ENCODE peak calls at places on chromosome 9, in six cellular contexts. One of them, this sample, is unnamed.

GRCh38 chr9:86822414-86822813 is 124.9 kb downstream of the GAS1 start:
- DNase-seq in mammary epithelial cell: no peak
- DNase-seq in lower leg skin: no peak
- DNase-seq in kidney epithelial cell: no peak
- DNase-seq in heart right ventricle: no peak
- DNase-seq in OCI-LY7: no peak
- DNase-seq in this sample: no peak

GRCh38 chr9:124624735-124624992 is 117.5 kb upstream of the NR5A1 start:
- DNase-seq in heart right ventricle: no peak
- DNase-seq in OCI-LY7: no peak
- DNase-seq in lower leg skin: no peak
- DNase-seq in mammary epithelial cell: no peak
- DNase-seq in kidney epithelial cell: no peak
- DNase-seq in this sample: no peak

GRCh38 chr9:70101265-70101664 is 57.6 kb downstream of the MAMDC2 start:
- DNase-seq in OCI-LY7: no peak
- DNase-seq in heart right ventricle: no peak
- DNase-seq in mammary epithelial cell: peak
- DNase-seq in kidney epithelial cell: no peak
- DNase-seq in lower leg skin: no peak
- DNase-seq in this sample: no peak

GRCh38 chr9:77843088-77843985 is 188.3 kb downstream of the GNAQ start:
- DNase-seq in kidney epithelial cell: no peak
- DNase-seq in lower leg skin: no peak
- DNase-seq in heart right ventricle: no peak
- DNase-seq in mammary epithelial cell: no peak
- DNase-seq in OCI-LY7: no peak
- DNase-seq in this sample: no peak

GRCh38 chr9:530681-531080 is 310.8 kb upstream of the DMRT1 start:
- DNase-seq in OCI-LY7: no peak
- DNase-seq in mammary epithelial cell: peak
- DNase-seq in lower leg skin: no peak
- DNase-seq in heart right ventricle: peak
- DNase-seq in kidney epithelial cell: peak
- DNase-seq in this sample: no peak

GRCh38 chr9:135149876-135150275 is 62.4 kb downstream of the OLFM1 start:
- DNase-seq in kidney epithelial cell: no peak
- DNase-seq in OCI-LY7: no peak
- DNase-seq in mammary epithelial cell: no peak
- DNase-seq in heart right ventricle: no peak
- DNase-seq in lower leg skin: no peak
- DNase-seq in this sample: no peak

GRCh38 chr9:136254381-136255165 is 9.0 kb upstream of the QSOX2 start:
- DNase-seq in kidney epithelial cell: no peak
- DNase-seq in heart right ventricle: peak
- DNase-seq in OCI-LY7: no peak
- DNase-seq in mammary epithelial cell: no peak
- DNase-seq in lower leg skin: no peak
- DNase-seq in this sample: no peak

GRCh38 chr9:38687389-38687842 is 32.5 kb downstream of the FAM240B start:
- DNase-seq in heart right ventricle: peak
- DNase-seq in kidney epithelial cell: peak
- DNase-seq in OCI-LY7: no peak
- DNase-seq in mammary epithelial cell: peak
- DNase-seq in lower leg skin: peak
- DNase-seq in this sample: no peak

GRCh38 chr9:136092353-136092650 is 2.8 kb downstream of the NACC2 start:
- DNase-seq in lower leg skin: no peak
- DNase-seq in OCI-LY7: no peak
- DNase-seq in kidney epithelial cell: no peak
- DNase-seq in heart right ventricle: no peak
- DNase-seq in mammary epithelial cell: no peak
- DNase-seq in this sample: no peak

GRCh38 chr9:130556396-130557076 is 22.8 kb upstream of the FUBP3 start:
- DNase-seq in kidney epithelial cell: no peak
- DNase-seq in mammary epithelial cell: no peak
- DNase-seq in OCI-LY7: no peak
- DNase-seq in lower leg skin: no peak
- DNase-seq in heart right ventricle: no peak
- DNase-seq in this sample: no peak

GRCh38 chr9:130368631-130369103 is 76.1 kb upstream of the ASS1 start:
- DNase-seq in kidney epithelial cell: peak
- DNase-seq in mammary epithelial cell: peak
- DNase-seq in lower leg skin: no peak
- DNase-seq in OCI-LY7: peak
- DNase-seq in heart right ventricle: no peak
- DNase-seq in this sample: no peak

GRCh38 chr9:99811598-99812383 is 9.9 kb upstream of the NR4A3 start:
- DNase-seq in lower leg skin: no peak
- DNase-seq in mammary epithelial cell: no peak
- DNase-seq in heart right ventricle: no peak
- DNase-seq in kidney epithelial cell: no peak
- DNase-seq in OCI-LY7: no peak
- DNase-seq in this sample: no peak

GRCh38 chr9:136002886-136003285 is 41.7 kb upstream of the UBAC1 start:
- DNase-seq in heart right ventricle: peak
- DNase-seq in OCI-LY7: no peak
- DNase-seq in mammary epithelial cell: no peak
- DNase-seq in kidney epithelial cell: no peak
- DNase-seq in lower leg skin: no peak
- DNase-seq in this sample: no peak

GRCh38 chr9:21549251-21549765 is 67.2 kb upstream of the IFNE start:
- DNase-seq in kidney epithelial cell: peak
- DNase-seq in OCI-LY7: no peak
- DNase-seq in lower leg skin: no peak
- DNase-seq in mammary epithelial cell: peak
- DNase-seq in heart right ventricle: no peak
- DNase-seq in this sample: no peak

GRCh38 chr9:94726495-94727191 is at the start of gene AOPEP:
- DNase-seq in mammary epithelial cell: peak
- DNase-seq in heart right ventricle: peak
- DNase-seq in lower leg skin: peak
- DNase-seq in OCI-LY7: peak
- DNase-seq in kidney epithelial cell: peak
- DNase-seq in this sample: peak

GRCh38 chr9:95211028-95211427 is 106.5 kb downstream of the FANCC start:
- DNase-seq in kidney epithelial cell: no peak
- DNase-seq in OCI-LY7: no peak
- DNase-seq in mammary epithelial cell: no peak
- DNase-seq in lower leg skin: no peak
- DNase-seq in heart right ventricle: no peak
- DNase-seq in this sample: no peak

GRCh38 chr9:125418404-125418803 is 156.8 kb downstream of the GAPVD1 start:
- DNase-seq in lower leg skin: no peak
- DNase-seq in OCI-LY7: no peak
- DNase-seq in heart right ventricle: no peak
- DNase-seq in mammary epithelial cell: no peak
- DNase-seq in kidney epithelial cell: no peak
- DNase-seq in this sample: no peak

GRCh38 chr9:111965566-111966019 is 69.0 kb downstream of the UGCG start:
- DNase-seq in mammary epithelial cell: peak
- DNase-seq in heart right ventricle: no peak
- DNase-seq in lower leg skin: no peak
- DNase-seq in kidney epithelial cell: peak
- DNase-seq in OCI-LY7: no peak
- DNase-seq in this sample: no peak

GRCh38 chr9:86513429-86513828 is 159.2 kb upstream of the TUT7 start:
- DNase-seq in mammary epithelial cell: no peak
- DNase-seq in heart right ventricle: no peak
- DNase-seq in kidney epithelial cell: no peak
- DNase-seq in OCI-LY7: no peak
- DNase-seq in lower leg skin: no peak
- DNase-seq in this sample: no peak

GRCh38 chr9:32395483-32396216 is 11.2 kb downstream of the ACO1 start:
- DNase-seq in heart right ventricle: peak
- DNase-seq in OCI-LY7: no peak
- DNase-seq in mammary epithelial cell: peak
- DNase-seq in kidney epithelial cell: peak
- DNase-seq in lower leg skin: no peak
- DNase-seq in this sample: no peak

GRCh38 chr9:29796291-29796952 is 2223.1 kb upstream of the C9orf72 start:
- DNase-seq in mammary epithelial cell: no peak
- DNase-seq in heart right ventricle: no peak
- DNase-seq in kidney epithelial cell: no peak
- DNase-seq in lower leg skin: no peak
- DNase-seq in OCI-LY7: no peak
- DNase-seq in this sample: no peak

GRCh38 chr9:135474915-135475314 is 4.7 kb upstream of the PPP1R26 start:
- DNase-seq in lower leg skin: no peak
- DNase-seq in heart right ventricle: no peak
- DNase-seq in kidney epithelial cell: no peak
- DNase-seq in mammary epithelial cell: no peak
- DNase-seq in OCI-LY7: peak
- DNase-seq in this sample: no peak

GRCh38 chr9:5843450-5844249 is 10.7 kb upstream of the ERMP1 start:
- DNase-seq in OCI-LY7: no peak
- DNase-seq in kidney epithelial cell: peak
- DNase-seq in lower leg skin: no peak
- DNase-seq in mammary epithelial cell: no peak
- DNase-seq in heart right ventricle: no peak
- DNase-seq in this sample: no peak

GRCh38 chr9:101977614-101978210 is 239.3 kb upstream of the GRIN3A start:
- DNase-seq in heart right ventricle: no peak
- DNase-seq in lower leg skin: no peak
- DNase-seq in mammary epithelial cell: peak
- DNase-seq in kidney epithelial cell: peak
- DNase-seq in OCI-LY7: peak
- DNase-seq in this sample: no peak

GRCh38 chr9:35645736-35646582 is 4.8 kb downstream of the SIT1 start:
- DNase-seq in lower leg skin: no peak
- DNase-seq in heart right ventricle: no peak
- DNase-seq in kidney epithelial cell: no peak
- DNase-seq in mammary epithelial cell: peak
- DNase-seq in OCI-LY7: no peak
- DNase-seq in this sample: no peak
- TF ChIP-seq CTCF in lower leg skin: no peak
- TF ChIP-seq CTCF in heart right ventricle: no peak
- TF ChIP-seq CTCF in kidney epithelial cell: peak
- TF ChIP-seq CTCF in mammary epithelial cell: peak
- TF ChIP-seq CTCF in OCI-LY7: no peak
- TF ChIP-seq CTCF in this sample: no peak

DNA sequence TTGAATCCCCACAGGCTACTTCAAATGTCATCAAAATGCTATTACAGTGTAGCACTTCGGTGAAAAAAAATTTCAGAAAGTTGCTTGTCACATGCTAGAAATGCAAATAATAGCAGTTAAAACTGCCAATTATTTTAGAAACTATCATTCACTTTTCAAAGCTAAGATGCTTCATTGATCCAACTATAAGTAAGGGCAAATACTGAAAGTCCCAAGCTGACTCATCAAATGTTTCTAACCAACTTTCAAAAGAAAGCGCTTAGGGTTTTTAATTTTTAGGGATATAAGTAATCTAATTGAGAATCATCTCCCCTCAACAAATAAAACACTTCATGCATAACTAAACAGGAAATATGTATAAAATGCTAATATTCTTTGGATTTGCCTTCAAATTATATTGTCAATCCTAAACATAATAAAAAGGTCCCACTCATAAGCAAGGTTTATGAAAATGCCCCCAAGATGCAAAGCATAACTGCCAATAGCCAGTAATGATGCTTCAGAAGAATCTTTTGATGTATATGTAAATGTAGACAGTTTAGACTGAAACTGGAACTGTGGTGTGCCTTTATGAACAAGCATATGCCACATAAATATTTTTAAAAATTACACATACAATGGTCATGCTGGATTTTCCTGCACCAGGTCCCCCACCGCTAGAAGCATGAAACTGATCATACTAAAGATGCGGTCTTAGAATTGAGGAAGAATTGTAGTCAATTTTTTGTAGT is 12.2 kb downstream of the ACTL7A start:
- DNase-seq in OCI-LY7: no peak
- DNase-seq in mammary epithelial cell: no peak
- DNase-seq in kidney epithelial cell: no peak
- DNase-seq in lower leg skin: no peak
- DNase-seq in heart right ventricle: no peak
- DNase-seq in this sample: no peak
- TF ChIP-seq CTCF in OCI-LY7: no peak
- TF ChIP-seq CTCF in mammary epithelial cell: no peak
- TF ChIP-seq CTCF in kidney epithelial cell: no peak
- TF ChIP-seq CTCF in lower leg skin: no peak
- TF ChIP-seq CTCF in heart right ventricle: no peak
- TF ChIP-seq CTCF in this sample: no peak

GRCh38 chr9:137305060-137305787 is 3.2 kb upstream of the NRARP start:
- DNase-seq in heart right ventricle: peak
- DNase-seq in kidney epithelial cell: no peak
- DNase-seq in lower leg skin: peak
- DNase-seq in mammary epithelial cell: peak
- DNase-seq in OCI-LY7: peak
- DNase-seq in this sample: peak

GRCh38 chr9:137303031-137303892 is 1.2 kb upstream of the NRARP start:
- DNase-seq in OCI-LY7: no peak
- DNase-seq in kidney epithelial cell: no peak
- DNase-seq in heart right ventricle: peak
- DNase-seq in mammary epithelial cell: peak
- DNase-seq in lower leg skin: peak
- DNase-seq in this sample: no peak

GRCh38 chr9:137305788-137306545 is 3.9 kb upstream of the NRARP start:
- DNase-seq in mammary epithelial cell: no peak
- DNase-seq in OCI-LY7: no peak
- DNase-seq in heart right ventricle: peak
- DNase-seq in kidney epithelial cell: no peak
- DNase-seq in lower leg skin: peak
- DNase-seq in this sample: no peak

GRCh38 chr9:137303893-137304382 is 1.9 kb upstream of the NRARP start:
- DNase-seq in lower leg skin: peak
- DNase-seq in mammary epithelial cell: no peak
- DNase-seq in heart right ventricle: peak
- DNase-seq in OCI-LY7: no peak
- DNase-seq in kidney epithelial cell: no peak
- DNase-seq in this sample: no peak

DNA sequence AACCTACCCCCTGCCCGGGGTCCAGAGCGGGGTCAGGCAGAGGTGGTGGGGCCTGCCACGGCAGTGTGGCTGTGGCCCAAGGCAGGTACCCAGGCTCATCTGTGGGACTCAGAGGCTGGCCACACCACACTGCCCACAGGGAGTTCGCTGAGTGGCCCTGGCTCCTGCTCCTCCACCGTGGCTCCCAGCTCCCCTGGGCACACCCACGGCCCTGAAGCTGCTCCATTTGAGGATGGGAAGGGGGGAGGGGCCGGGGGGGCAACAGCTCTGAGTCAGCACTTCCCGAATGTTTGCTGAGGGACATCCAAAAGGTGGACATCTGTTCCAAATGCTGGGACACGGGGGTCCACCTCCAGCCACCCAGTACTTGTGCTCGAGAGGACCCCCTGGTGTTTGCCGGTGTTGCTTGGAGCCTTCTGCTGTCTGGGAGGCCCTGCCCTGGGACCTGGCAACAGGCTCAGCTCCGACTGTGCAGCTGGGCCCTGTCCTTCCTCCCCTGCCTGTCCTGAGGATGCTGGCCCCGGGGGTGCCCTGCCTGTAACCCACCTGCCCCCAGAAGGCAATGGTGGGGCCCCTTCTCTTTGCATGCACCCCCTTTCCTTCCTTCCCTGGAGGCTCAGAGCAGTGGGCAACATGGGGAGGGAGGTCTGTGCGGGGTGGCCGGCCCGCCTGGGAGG is 2.5 kb upstream of the NRARP start:
- DNase-seq in kidney epithelial cell: no peak
- DNase-seq in mammary epithelial cell: no peak
- DNase-seq in lower leg skin: peak
- DNase-seq in OCI-LY7: no peak
- DNase-seq in heart right ventricle: peak
- DNase-seq in this sample: no peak
- TF ChIP-seq CTCF in kidney epithelial cell: peak
- TF ChIP-seq CTCF in mammary epithelial cell: no peak
- TF ChIP-seq CTCF in lower leg skin: no peak
- TF ChIP-seq CTCF in OCI-LY7: peak
- TF ChIP-seq CTCF in heart right ventricle: no peak
- TF ChIP-seq CTCF in this sample: peak

GRCh38 chr9:18149457-18150011 is 324.4 kb upstream of the ADAMTSL1 start:
- DNase-seq in lower leg skin: no peak
- DNase-seq in mammary epithelial cell: no peak
- DNase-seq in heart right ventricle: no peak
- DNase-seq in kidney epithelial cell: no peak
- DNase-seq in OCI-LY7: no peak
- DNase-seq in this sample: no peak
- TF ChIP-seq CTCF in lower leg skin: no peak
- TF ChIP-seq CTCF in mammary epithelial cell: no peak
- TF ChIP-seq CTCF in heart right ventricle: no peak
- TF ChIP-seq CTCF in kidney epithelial cell: no peak
- TF ChIP-seq CTCF in OCI-LY7: no peak
- TF ChIP-seq CTCF in this sample: no peak